ENCODE peak calls at places on chromosomes 6 and 20, in nine cellular contexts. T, K, J, L, A, R, P, M and E are unnamed samples.

GRCh38 chr6:149809798-149810197 is 54.4 kb downstream of the LRP11 start:
- DNase-seq in T (no peak), K (no peak), J (no peak), L (no peak), A (no peak), R (no peak), P (no peak), M (no peak), E (no peak)

GRCh38 chr6:161131367-161131766 is 139.8 kb downstream of the MAP3K4 start:
- DNase-seq in T (no peak), K (no peak), J (no peak), L (no peak), A (no peak), R (no peak), P (no peak), M (no peak), E (no peak)

GRCh38 chr6:162712694-162713093 is 14.9 kb downstream of the PRKN start:
- DNase-seq in T (no peak), K (no peak), J (no peak), L (no peak), A (no peak), R (no peak), P (no peak), M (no peak), E (no peak)

GRCh38 chr20:32390999-32391398 is 32.9 kb downstream of the ASXL1 start:
- DNase-seq in T (no peak), K (no peak), J (no peak), L (no peak), A (no peak), R (no peak), P (no peak), M (no peak), E (no peak)

GRCh38 chr6:5302220-5302946 is 41.1 kb downstream of the FARS2 start:
- DNase-seq in T (no peak), K (no peak), J (no peak), L (peak), A (no peak), R (no peak), P (no peak), M (no peak), E (no peak)

GRCh38 chr6:1326535-1327121 is 14.7 kb downstream of the FOXQ1 start:
- DNase-seq in T (no peak), K (no peak), J (no peak), L (no peak), A (no peak), R (no peak), P (no peak), M (no peak), E (no peak)

GRCh38 chr6:75932067-75932466 is 140.4 kb downstream of the IMPG1 start:
- DNase-seq in T (no peak), K (no peak), J (peak), L (no peak), A (no peak), R (peak), P (peak), M (no peak), E (no peak)

GRCh38 chr20:46400253-46400652 is 6.2 kb downstream of the ELMO2 start:
- DNase-seq in T (peak), K (no peak), J (peak), L (no peak), A (no peak), R (no peak), P (no peak), M (no peak), E (no peak)

GRCh38 chr6:131038612-131039344 is 24.3 kb downstream of the EPB41L2 start:
- DNase-seq in T (no peak), K (no peak), J (no peak), L (no peak), A (no peak), R (no peak), P (no peak), M (no peak), E (no peak)

GRCh38 chr20:208937-209566 is 18.0 kb upstream of the DEFB129 start:
- DNase-seq in T (no peak), K (no peak), J (peak), L (peak), A (peak), R (peak), P (peak), M (peak), E (no peak)

GRCh38 chr20:3635346-3635745 is 27.9 kb downstream of the GFRA4 start:
- DNase-seq in T (no peak), K (no peak), J (no peak), L (no peak), A (no peak), R (no peak), P (no peak), M (no peak), E (no peak)

GRCh38 chr6:125728739-125729138 is 20.7 kb upstream of the HEY2 start:
- DNase-seq in T (no peak), K (no peak), J (peak), L (no peak), A (peak), R (no peak), P (no peak), M (no peak), E (no peak)

GRCh38 chr20:18364768-18365167 is 76.4 kb downstream of the ZNF133 start:
- DNase-seq in T (no peak), K (no peak), J (no peak), L (no peak), A (no peak), R (no peak), P (no peak), M (no peak), E (no peak)

GRCh38 chr6:27894839-27895762 is 17.1 kb downstream of the OR2B2 start:
- DNase-seq in T (peak), K (no peak), J (peak), L (peak), A (peak), R (peak), P (peak), M (peak), E (no peak)

GRCh38 chr6:160424256-160424655 is 76.1 kb downstream of the SLC22A3 start:
- DNase-seq in T (no peak), K (no peak), J (peak), L (no peak), A (no peak), R (no peak), P (no peak), M (no peak), E (no peak)

GRCh38 chr6:2623348-2623747 is 127.4 kb downstream of the MYLK4 start:
- DNase-seq in T (no peak), K (no peak), J (no peak), L (no peak), A (no peak), R (peak), P (no peak), M (no peak), E (no peak)

GRCh38 chr6:36319436-36319762 is 17.3 kb downstream of the BNIP5 start:
- DNase-seq in T (no peak), K (no peak), J (no peak), L (no peak), A (no peak), R (no peak), P (peak), M (peak), E (no peak)

GRCh38 chr6:124482071-124482491 is 480.2 kb upstream of the RNF217 start:
- DNase-seq in T (no peak), K (no peak), J (no peak), L (no peak), A (no peak), R (no peak), P (no peak), M (no peak), E (no peak)

GRCh38 chr6:83467620-83468036 is 36.8 kb upstream of the ME1 start:
- DNase-seq in T (peak), K (no peak), J (no peak), L (no peak), A (no peak), R (no peak), P (no peak), M (no peak), E (no peak)

GRCh38 chr20:50580016-50580747 is 70.0 kb downstream of the PTPN1 start:
- DNase-seq in T (peak), K (no peak), J (no peak), L (peak), A (peak), R (peak), P (no peak), M (no peak), E (no peak)

GRCh38 chr6:112434896-112435295 is 87.8 kb downstream of the RFPL4B start:
- DNase-seq in T (no peak), K (no peak), J (no peak), L (no peak), A (no peak), R (no peak), P (no peak), M (no peak), E (no peak)

GRCh38 chr6:105509506-105510331 is 106.8 kb upstream of the PREP start:
- DNase-seq in T (no peak), K (no peak), J (no peak), L (no peak), A (no peak), R (peak), P (no peak), M (no peak), E (no peak)

GRCh38 chr20:57395111-57395959 is 4.1 kb downstream of the RBM38 start:
- DNase-seq in T (peak), K (peak), J (peak), L (no peak), A (no peak), R (no peak), P (no peak), M (peak), E (peak)

GRCh38 chr6:53744321-53744720 is 50.5 kb upstream of the LRRC1 start:
- DNase-seq in T (no peak), K (no peak), J (peak), L (no peak), A (no peak), R (no peak), P (peak), M (no peak), E (no peak)

GRCh38 chr20:11452326-11452725 is 465.4 kb upstream of the BTBD3 start:
- DNase-seq in T (no peak), K (no peak), J (peak), L (no peak), A (no peak), R (no peak), P (no peak), M (no peak), E (no peak)

GRCh38 chr20:32537657-32538525 is 47.2 kb downstream of the NOL4L start:
- DNase-seq in T (no peak), K (no peak), J (no peak), L (no peak), A (no peak), R (peak), P (no peak), M (no peak), E (no peak)

GRCh38 chr6:11120273-11121005 is 8.9 kb upstream of the ERVFRD-1 start:
- DNase-seq in T (no peak), K (no peak), J (no peak), L (no peak), A (peak), R (no peak), P (peak), M (no peak), E (no peak)

GRCh38 chr6:155510879-155511278 is 55.2 kb upstream of the NOX3 start:
- DNase-seq in T (no peak), K (no peak), J (no peak), L (peak), A (peak), R (no peak), P (no peak), M (no peak), E (no peak)

GRCh38 chr6:41791984-41792383 is 4.5 kb downstream of the TOMM6 start:
- DNase-seq in T (no peak), K (no peak), J (no peak), L (no peak), A (no peak), R (no peak), P (no peak), M (no peak), E (no peak)

GRCh38 chr6:129793447-129793846 is 67.7 kb downstream of the TMEM244 start:
- DNase-seq in T (no peak), K (no peak), J (no peak), L (no peak), A (no peak), R (no peak), P (no peak), M (no peak), E (no peak)

GRCh38 chr6:36196049-36196879 is at the start of gene BRPF3:
- DNase-seq in T (peak), K (peak), J (peak), L (peak), A (peak), R (peak), P (peak), M (peak), E (peak)